ENCODE peak calls at places on chromosome 5, in five cellular contexts. Y is IMR-90, V is A549, I is neural progenitor cell, D is fibroblast of lung. T is an unnamed sample.

GRCh38 chr5:146165469-146165868 is 17.0 kb downstream of the LARS1 start:
- DNase-seq in Y (peak; percentile 2), V (no peak), I (no peak), D (no peak), T (no peak)

GRCh38 chr5:149228610-149229297 is 42.9 kb upstream of the AFAP1L1 start:
- DNase-seq in Y (peak; percentile 92), V (peak; percentile 85), I (peak; percentile 62), D (peak; percentile 95), T (no peak)

GRCh38 chr5:71974622-71975021 is 132.7 kb upstream of the MAP1B start:
- DNase-seq in Y (no peak), V (peak; percentile 18), I (no peak), D (no peak), T (no peak)

GRCh38 chr5:172051643-172052362 is 45.4 kb upstream of the FBXW11 start:
- DNase-seq in Y (no peak), V (no peak), I (no peak), D (no peak), T (no peak)

GRCh38 chr5:50715001-50715400 is 48.6 kb downstream of the PARP8 start:
- DNase-seq in Y (no peak), V (no peak), I (no peak), D (no peak), T (no peak)

GRCh38 chr5:172004824-172005237 is 1.6 kb downstream of the FBXW11 start:
- DNase-seq in Y (no peak), V (peak; percentile 17), I (no peak), D (no peak), T (peak; percentile 41)

GRCh38 chr5:109291090-109291489 is 118.7 kb downstream of the PJA2 start:
- DNase-seq in Y (no peak), V (no peak), I (no peak), D (no peak), T (no peak)

GRCh38 chr5:141564216-141564692 is 54.5 kb downstream of the DIAPH1 start:
- DNase-seq in Y (peak; percentile 97), V (peak; percentile 95), I (peak; percentile 88), D (peak; percentile 98), T (peak; percentile 97)

DNA sequence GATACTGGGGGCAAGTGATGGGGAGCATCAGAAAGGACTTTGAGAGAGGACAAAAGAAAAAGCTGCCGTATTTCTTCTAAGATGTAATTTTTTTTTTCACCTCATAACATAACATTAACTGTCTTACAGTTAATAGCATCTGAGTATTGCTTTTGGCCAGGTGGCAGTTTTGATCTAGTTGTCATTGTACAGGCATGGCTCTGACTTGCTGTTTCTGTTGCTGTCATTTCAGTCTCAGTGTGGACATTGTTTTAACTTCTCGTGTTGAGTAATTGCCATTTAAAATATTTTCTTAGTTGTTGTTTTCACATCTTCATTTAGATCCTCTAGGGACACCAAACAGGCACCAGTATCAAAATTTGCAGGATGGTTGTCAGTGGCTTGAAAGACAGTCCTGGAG is 12.4 kb downstream of the SMAD5 start:
- DNase-seq in Y (no peak), V (no peak), I (no peak), D (no peak), T (no peak)
- H3K4me1 ChIP-seq in Y (peaks cover 13% of the 10 kb centered on the region), V (peaks cover 38% of the 10 kb centered on the region), I (peaks cover 10% of the 10 kb centered on the region), D (no peaks in the 10 kb centered on the region), T (peaks cover 51% of the 10 kb centered on the region)

GRCh38 chr5:12707560-12707959 is 803.3 kb upstream of the CTNND2 start:
- DNase-seq in Y (no peak), V (no peak), I (no peak), D (no peak), T (no peak)

GRCh38 chr5:12703254-12703653 is 799.0 kb upstream of the CTNND2 start:
- DNase-seq in Y (no peak), V (no peak), I (no peak), D (no peak), T (no peak)

DNA sequence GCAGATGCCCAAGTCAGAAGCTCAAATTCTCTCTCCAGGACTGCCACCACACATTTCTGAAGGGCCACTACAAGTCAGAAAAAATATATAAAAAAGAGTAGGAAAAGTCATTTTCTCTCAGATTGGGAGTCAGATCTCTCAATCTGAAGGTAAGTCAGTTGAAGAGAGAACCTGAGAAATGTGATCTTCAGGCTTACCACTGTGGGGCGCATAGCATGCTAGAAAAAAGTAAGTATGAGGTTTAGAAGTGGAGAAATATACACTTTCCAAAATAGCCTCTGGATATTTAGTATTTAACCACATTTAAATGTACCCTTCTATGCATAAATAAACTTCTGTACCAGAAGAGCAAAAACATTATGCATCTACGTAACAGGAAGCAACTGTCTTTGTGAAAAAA is 800.7 kb upstream of the CTNND2 start:
- DNase-seq in Y (no peak), V (no peak), I (no peak), D (no peak), T (no peak)
- TF ChIP-seq CTCF in Y (no peak), V (no peak), I (peak; percentile 43), D (no peak), T (peak; percentile 22)

DNA sequence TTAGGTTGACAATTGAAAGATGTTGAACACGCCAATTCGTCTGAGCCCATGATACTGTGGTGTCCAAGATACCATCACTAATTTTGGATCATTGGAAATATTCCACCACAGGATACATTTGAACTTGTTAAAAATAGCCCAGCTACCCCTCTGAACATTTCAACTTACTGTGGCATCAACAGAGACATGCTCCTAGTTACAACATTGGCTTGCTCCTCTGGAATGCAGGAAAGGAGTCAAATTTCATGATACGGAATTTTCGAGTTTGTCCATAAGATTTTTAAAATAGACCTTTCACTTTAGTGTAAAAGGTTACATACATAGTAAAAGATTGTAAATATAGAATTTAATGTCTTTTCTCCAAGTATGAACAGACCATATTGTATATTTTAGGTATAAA is 12.8 kb downstream of the SEMA5A start:
- DNase-seq in Y (peak; percentile 35), V (no peak), I (no peak), D (peak; percentile 36), T (no peak)
- H3K4me2 ChIP-seq in Y (peak overlapping the region; percentile 39), V (no peak overlapping the region), I (peak overlapping the region; percentile 7), D (peak overlapping the region; percentile 55), T (no peak overlapping the region)

DNA sequence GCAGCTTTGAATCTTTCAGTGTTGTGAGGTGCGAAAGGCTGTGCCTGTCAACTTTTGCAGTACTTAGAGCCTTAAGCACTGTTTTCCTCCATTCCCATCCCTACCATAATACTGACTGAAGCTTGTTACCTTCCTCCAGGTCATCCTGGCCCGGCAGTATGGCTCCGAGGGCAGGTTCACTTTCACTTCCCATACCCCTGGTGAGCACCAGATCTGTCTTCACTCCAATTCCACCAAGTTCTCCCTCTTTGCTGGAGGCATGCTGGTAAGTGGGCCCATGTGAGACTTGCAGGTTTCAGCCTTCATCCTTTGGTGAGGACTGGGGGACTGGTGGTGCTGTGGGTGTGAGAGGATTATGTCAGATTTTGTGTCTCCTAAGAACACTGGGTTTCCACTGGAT is 1.5 kb downstream of the TMED9 start:
- DNase-seq in Y (no peak), V (no peak), I (no peak), D (no peak), T (no peak)
- H3K4me1 ChIP-seq in Y (peaks cover 3% of the 10 kb centered on the region), V (peaks cover 10% of the 10 kb centered on the region), I (no peaks in the 10 kb centered on the region), D (peaks cover 6% of the 10 kb centered on the region), T (peaks cover 16% of the 10 kb centered on the region)

GRCh38 chr5:138465288-138466057 is at the start of gene EGR1:
- DNase-seq in Y (peak; percentile 94), V (peak; percentile 94), I (peak; percentile 97), D (peak; percentile 95), T (peak; percentile 92)
- TF ChIP-seq CTCF in Y (no peak), V (no peak), I (peak; percentile 4), D (no peak), T (no peak)

GRCh38 chr5:88724201-88724600 is 158.8 kb downstream of the MEF2C start:
- DNase-seq in Y (peak; percentile 29), V (peak; percentile 27), I (no peak), D (peak; percentile 48), T (no peak)
- H3K4me2 ChIP-seq in Y (no peak overlapping the region), V (no peak overlapping the region), I (no peak overlapping the region), D (no peak overlapping the region), T (no peak overlapping the region)

DNA sequence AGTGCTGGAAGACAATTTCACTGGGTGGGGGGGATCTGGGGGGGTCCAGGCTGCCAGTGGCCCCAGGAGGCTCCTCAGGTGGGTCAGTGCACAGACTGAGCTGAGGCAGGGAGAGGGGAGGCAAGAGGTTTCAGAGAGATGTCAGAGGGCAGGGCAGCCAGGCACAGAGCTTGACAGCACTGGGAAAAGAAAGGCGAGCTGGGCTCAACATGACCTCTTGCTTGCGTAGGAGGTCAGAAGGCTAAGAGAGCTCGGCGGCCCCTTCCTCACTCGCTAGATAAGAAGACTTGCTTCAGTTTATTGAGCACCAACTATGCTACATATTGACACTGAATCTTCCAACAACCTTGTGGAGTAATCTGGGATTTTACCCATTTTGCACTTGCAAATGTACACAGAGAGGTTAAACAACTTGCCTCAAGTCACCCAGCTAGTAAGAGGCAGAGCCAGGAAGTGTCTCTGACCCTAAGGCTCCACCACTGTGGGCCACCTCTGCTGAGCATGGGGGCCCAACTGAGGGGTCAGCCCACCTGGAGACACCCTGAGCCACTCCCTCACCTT is 3.5 kb downstream of the PDLIM7 start:
- DNase-seq in Y (no peak), V (no peak), I (no peak), D (no peak), T (no peak)
- H3K4me1 ChIP-seq in Y (peaks cover 31% of the 10 kb centered on the region), V (peaks cover 63% of the 10 kb centered on the region), I (peaks cover 32% of the 10 kb centered on the region), D (peaks cover 37% of the 10 kb centered on the region), T (peaks cover 54% of the 10 kb centered on the region)